ENCODE peak calls at places on chromosomes 2 and 18, in six cellular contexts. Y is body of pancreas, M is AG04450, B is astrocyte of the spinal cord, Z is fibroblast of pulmonary artery, U is BJ. T is an unnamed sample.

GRCh38 chr2:156322103-156322671 is 10.3 kb downstream of the NR4A2 start:
- DNase-seq in Y (peak), M (no peak), B (no peak), Z (peak), U (no peak), T (peak)

GRCh38 chr2:69204654-69205053 is 182.4 kb downstream of the GFPT1 start:
- DNase-seq in Y (no peak), M (no peak), B (no peak), Z (no peak), U (no peak), T (no peak)

GRCh38 chr2:179239194-179239593 is 25.4 kb downstream of the SESTD1 start:
- DNase-seq in Y (no peak), M (no peak), B (peak), Z (no peak), U (no peak), T (no peak)

GRCh38 chr2:113863166-113863565 is 26.7 kb upstream of the ACTR3 start:
- DNase-seq in Y (no peak), M (no peak), B (no peak), Z (no peak), U (no peak), T (no peak)

GRCh38 chr2:174764281-174765063 is at the start of gene CHRNA1:
- DNase-seq in Y (no peak), M (no peak), B (peak), Z (no peak), U (no peak), T (no peak)

GRCh38 chr2:105329561-105330495 is at the start of gene TGFBRAP1:
- DNase-seq in Y (peak), M (no peak), B (no peak), Z (peak), U (no peak), T (peak)

GRCh38 chr2:190270298-190270697 is 49.3 kb downstream of the HIBCH start:
- DNase-seq in Y (no peak), M (peak), B (no peak), Z (no peak), U (no peak), T (no peak)

GRCh38 chr2:63658176-63658968 is 69.6 kb downstream of the MDH1 start:
- DNase-seq in Y (no peak), M (no peak), B (no peak), Z (peak), U (no peak), T (no peak)

GRCh38 chr2:235740821-235741220 is 247.0 kb downstream of the AGAP1 start:
- DNase-seq in Y (no peak), M (no peak), B (no peak), Z (no peak), U (no peak), T (peak)

GRCh38 chr2:43011142-43011491 is 215.3 kb downstream of the ZFP36L2 start:
- DNase-seq in Y (no peak), M (no peak), B (no peak), Z (no peak), U (no peak), T (no peak)

GRCh38 chr2:129642526-129643043 is 336.9 kb upstream of the RAB6C start:
- DNase-seq in Y (no peak), M (no peak), B (no peak), Z (no peak), U (no peak), T (no peak)

GRCh38 chr2:110910404-110910803 is 178.0 kb downstream of the ACOXL start:
- DNase-seq in Y (no peak), M (no peak), B (no peak), Z (no peak), U (no peak), T (no peak)

GRCh38 chr18:13216092-13216582 is 2.4 kb upstream of the LDLRAD4 start:
- DNase-seq in Y (peak), M (no peak), B (peak), Z (peak), U (peak), T (peak)
- TF ChIP-seq CTCF in Y (peak), M (peak), B (peak), Z (peak), U (peak), T (peak)

GRCh38 chr2:144452169-144453038 is 67.5 kb downstream of the ZEB2 start:
- DNase-seq in Y (no peak), M (no peak), B (peak), Z (peak), U (no peak), T (no peak)
- TF ChIP-seq CTCF in Y (no peak), M (peak), B (peak), Z (peak), U (peak), T (no peak)

GRCh38 chr18:12246849-12247808 is 7.0 kb upstream of the CIDEA start:
- DNase-seq in Y (peak), M (no peak), B (no peak), Z (peak), U (no peak), T (peak)
- TF ChIP-seq CTCF in Y (peak), M (peak), B (peak), Z (peak), U (peak), T (peak)

GRCh38 chr18:52636536-52636935 is 296.5 kb downstream of the DCC start:
- DNase-seq in Y (peak), M (no peak), B (no peak), Z (no peak), U (no peak), T (peak)
- TF ChIP-seq CTCF in Y (no peak), M (no peak), B (no peak), Z (no peak), U (no peak), T (no peak)

DNA sequence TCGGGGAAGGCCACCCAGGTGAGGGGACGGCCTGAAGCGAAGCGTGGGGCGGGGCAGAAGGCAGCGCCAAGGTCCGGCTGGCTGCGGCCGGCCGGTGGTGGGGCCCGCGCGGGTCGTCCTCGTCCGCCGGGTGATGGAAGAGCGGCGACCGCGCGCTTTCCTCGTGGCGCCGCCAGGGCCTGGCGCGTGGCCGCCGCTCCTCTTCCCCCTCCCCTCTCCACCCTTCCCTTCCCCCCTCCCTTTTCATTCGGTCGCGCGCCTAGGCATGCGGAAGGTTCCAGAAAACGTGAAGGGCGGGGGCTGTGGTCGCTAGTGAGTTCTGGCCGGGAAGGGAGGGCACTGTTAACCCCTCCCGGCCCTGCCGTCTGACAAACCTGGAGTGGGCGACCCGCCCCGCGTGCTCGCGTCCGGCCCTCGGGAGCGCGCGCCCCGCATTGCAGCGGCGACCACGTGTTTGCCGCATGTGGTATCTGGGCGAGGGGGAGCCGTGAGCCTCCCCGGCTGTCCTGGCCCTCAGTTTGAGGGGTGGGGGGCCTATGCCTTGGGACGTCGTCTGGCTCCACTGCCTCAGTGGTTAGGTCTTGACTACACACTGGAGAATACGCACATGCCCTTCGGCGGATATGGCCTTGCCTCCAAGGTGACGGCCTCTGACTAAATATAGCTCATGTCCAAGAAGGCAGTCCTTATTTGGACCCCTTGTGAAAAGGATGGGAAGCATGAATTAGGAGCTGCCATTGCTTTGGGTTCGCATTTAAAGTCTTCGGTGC is 578 bp downstream of the MAT2A start:
- DNase-seq in Y (peak), M (no peak), B (peak), Z (peak), U (no peak), T (peak)
- TF ChIP-seq CTCF in Y (no peak), M (no peak), B (no peak), Z (no peak), U (no peak), T (no peak)

GRCh38 chr2:230762317-230762896 is 49.8 kb downstream of the CAB39 start:
- DNase-seq in Y (peak), M (no peak), B (no peak), Z (no peak), U (no peak), T (peak)
- TF ChIP-seq CTCF in Y (peak), M (peak), B (peak), Z (peak), U (peak), T (peak)

GRCh38 chr2:33342705-33343104 is 133.7 kb upstream of the RASGRP3 start:
- DNase-seq in Y (no peak), M (no peak), B (no peak), Z (no peak), U (no peak), T (no peak)

GRCh38 chr2:33344230-33344629 is 132.2 kb upstream of the RASGRP3 start:
- DNase-seq in Y (no peak), M (no peak), B (no peak), Z (no peak), U (no peak), T (peak)

GRCh38 chr2:33340265-33340664 is 136.2 kb upstream of the RASGRP3 start:
- DNase-seq in Y (peak), M (no peak), B (no peak), Z (peak), U (no peak), T (no peak)

GRCh38 chr2:33343387-33343895 is 133.0 kb upstream of the RASGRP3 start:
- DNase-seq in Y (no peak), M (no peak), B (no peak), Z (no peak), U (no peak), T (no peak)

DNA sequence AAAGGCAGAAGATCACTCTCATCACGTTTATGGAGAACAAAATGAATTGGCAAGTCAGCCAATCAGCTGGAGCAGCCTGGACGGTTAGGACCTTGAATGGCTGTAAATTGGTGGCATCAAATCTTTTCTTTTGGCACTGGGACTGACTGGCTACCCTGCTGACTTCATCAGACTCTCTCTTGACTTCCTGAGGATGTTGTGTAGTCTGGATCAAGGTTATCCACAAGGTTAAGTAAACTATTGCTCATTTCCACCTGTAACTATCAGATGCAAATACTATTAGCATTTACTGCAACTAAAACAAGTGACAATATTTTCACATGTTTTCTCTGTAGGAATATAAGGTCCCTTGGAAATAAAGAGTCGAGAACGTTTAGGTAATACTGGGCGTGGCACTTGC is 134.3 kb upstream of the RASGRP3 start:
- DNase-seq in Y (no peak), M (no peak), B (no peak), Z (peak), U (no peak), T (no peak)
- TF ChIP-seq CTCF in Y (no peak), M (no peak), B (no peak), Z (no peak), U (no peak), T (no peak)

DNA sequence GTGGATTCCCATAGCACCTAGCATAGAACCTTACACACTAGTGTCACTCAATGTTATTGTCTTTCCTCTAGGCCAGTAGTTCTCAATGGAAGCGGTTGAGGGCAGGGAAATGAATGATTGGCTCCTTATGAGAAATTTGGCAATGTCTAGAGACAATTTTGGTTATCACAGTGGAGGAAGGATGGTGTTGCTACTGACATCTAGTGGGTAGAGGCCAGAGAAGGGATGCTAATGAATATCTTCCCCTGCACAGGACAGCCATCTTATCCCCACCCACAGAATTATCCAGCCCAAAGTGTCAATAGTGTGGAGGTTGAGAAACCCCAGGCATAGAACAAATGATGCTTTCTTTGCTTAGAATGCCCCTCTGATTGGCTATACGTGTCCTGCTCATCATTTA is 15.8 kb downstream of the C18orf63 start:
- DNase-seq in Y (no peak), M (peak), B (peak), Z (peak), U (peak), T (no peak)
- TF ChIP-seq CTCF in Y (peak), M (peak), B (peak), Z (peak), U (peak), T (peak)

T was measured in activated CD8-positive, alpha-beta T cell treated with anti-CD3 and anti-CD28 coated beads for 36 hours.